ENCODE peak calls at places on chromosomes 4 and X, in four cellular contexts. One of them, this sample, is unnamed.

GRCh38 chrX:33211356-33212254 is at the start of gene DMD:
- DNase-seq in activated CD8-positive, alpha-beta T cell treated with anti-CD3 and anti-CD28 coated beads for 36 hours: no peak
- DNase-seq in brain microvascular endothelial cell: peak; percentile 89
- DNase-seq in CD4-positive, alpha-beta T cell: no peak
- DNase-seq in this sample: peak; percentile 46

GRCh38 chrX:129686422-129686948 is 31.7 kb upstream of the APLN start:
- DNase-seq in activated CD8-positive, alpha-beta T cell treated with anti-CD3 and anti-CD28 coated beads for 36 hours: no peak
- DNase-seq in brain microvascular endothelial cell: no peak
- DNase-seq in CD4-positive, alpha-beta T cell: no peak
- DNase-seq in this sample: peak; percentile 51

GRCh38 chrX:39065051-39065871 is 264.0 kb downstream of the MID1IP1 start:
- DNase-seq in activated CD8-positive, alpha-beta T cell treated with anti-CD3 and anti-CD28 coated beads for 36 hours: no peak
- DNase-seq in brain microvascular endothelial cell: no peak
- DNase-seq in CD4-positive, alpha-beta T cell: no peak
- DNase-seq in this sample: no peak

GRCh38 chr4:181157647-181158046 is 1085.6 kb upstream of the TENM3 start:
- DNase-seq in activated CD8-positive, alpha-beta T cell treated with anti-CD3 and anti-CD28 coated beads for 36 hours: no peak
- DNase-seq in brain microvascular endothelial cell: no peak
- DNase-seq in CD4-positive, alpha-beta T cell: no peak
- DNase-seq in this sample: no peak

GRCh38 chrX:72554448-72555140 is 18.0 kb downstream of the HDAC8 start:
- DNase-seq in activated CD8-positive, alpha-beta T cell treated with anti-CD3 and anti-CD28 coated beads for 36 hours: peak; percentile 2
- DNase-seq in brain microvascular endothelial cell: peak; percentile 29
- DNase-seq in CD4-positive, alpha-beta T cell: no peak
- DNase-seq in this sample: peak; percentile 13

GRCh38 chrX:10022580-10023245 is 55.6 kb downstream of the CLDN34 start:
- DNase-seq in activated CD8-positive, alpha-beta T cell treated with anti-CD3 and anti-CD28 coated beads for 36 hours: no peak
- DNase-seq in brain microvascular endothelial cell: peak; percentile 88
- DNase-seq in CD4-positive, alpha-beta T cell: no peak
- DNase-seq in this sample: peak; percentile 84

GRCh38 chrX:18119856-18120255 is 100.8 kb downstream of the BEND2 start:
- DNase-seq in activated CD8-positive, alpha-beta T cell treated with anti-CD3 and anti-CD28 coated beads for 36 hours: peak; percentile 3
- DNase-seq in brain microvascular endothelial cell: no peak
- DNase-seq in CD4-positive, alpha-beta T cell: no peak
- DNase-seq in this sample: no peak

GRCh38 chrX:53089224-53089842 is 4.6 kb upstream of the KANTR start:
- DNase-seq in activated CD8-positive, alpha-beta T cell treated with anti-CD3 and anti-CD28 coated beads for 36 hours: peak; percentile 50
- DNase-seq in brain microvascular endothelial cell: peak; percentile 44
- DNase-seq in CD4-positive, alpha-beta T cell: peak; percentile 37
- DNase-seq in this sample: peak; percentile 67

GRCh38 chrX:109672239-109672638 is 47.3 kb upstream of the KCNE5 start:
- DNase-seq in activated CD8-positive, alpha-beta T cell treated with anti-CD3 and anti-CD28 coated beads for 36 hours: no peak
- DNase-seq in brain microvascular endothelial cell: no peak
- DNase-seq in CD4-positive, alpha-beta T cell: no peak
- DNase-seq in this sample: no peak

GRCh38 chrX:70960728-70961127 is 29.8 kb upstream of the SLC7A3 start:
- DNase-seq in activated CD8-positive, alpha-beta T cell treated with anti-CD3 and anti-CD28 coated beads for 36 hours: no peak
- DNase-seq in brain microvascular endothelial cell: no peak
- DNase-seq in CD4-positive, alpha-beta T cell: no peak
- DNase-seq in this sample: peak; percentile 12

GRCh38 chrX:39848243-39848642 is 249.5 kb downstream of the BCOR start:
- DNase-seq in activated CD8-positive, alpha-beta T cell treated with anti-CD3 and anti-CD28 coated beads for 36 hours: no peak
- DNase-seq in brain microvascular endothelial cell: no peak
- DNase-seq in CD4-positive, alpha-beta T cell: no peak
- DNase-seq in this sample: peak; percentile 62

GRCh38 chrX:120111611-120112010 is 4.1 kb downstream of the RHOXF1 start:
- DNase-seq in activated CD8-positive, alpha-beta T cell treated with anti-CD3 and anti-CD28 coated beads for 36 hours: no peak
- DNase-seq in brain microvascular endothelial cell: no peak
- DNase-seq in CD4-positive, alpha-beta T cell: no peak
- DNase-seq in this sample: peak; percentile 6

GRCh38 chr4:53816561-53816960 is 225.3 kb upstream of the LNX1 start:
- DNase-seq in activated CD8-positive, alpha-beta T cell treated with anti-CD3 and anti-CD28 coated beads for 36 hours: no peak
- DNase-seq in brain microvascular endothelial cell: no peak
- DNase-seq in CD4-positive, alpha-beta T cell: no peak
- DNase-seq in this sample: peak; percentile 64

GRCh38 chr4:12729384-12729783 is 754.8 kb downstream of the RAB28 start:
- DNase-seq in activated CD8-positive, alpha-beta T cell treated with anti-CD3 and anti-CD28 coated beads for 36 hours: no peak
- DNase-seq in brain microvascular endothelial cell: no peak
- DNase-seq in CD4-positive, alpha-beta T cell: no peak
- DNase-seq in this sample: peak; percentile 24

GRCh38 chrX:69282893-69283690 is 117.8 kb upstream of the PJA1 start:
- DNase-seq in activated CD8-positive, alpha-beta T cell treated with anti-CD3 and anti-CD28 coated beads for 36 hours: no peak
- DNase-seq in brain microvascular endothelial cell: no peak
- DNase-seq in CD4-positive, alpha-beta T cell: no peak
- DNase-seq in this sample: no peak

GRCh38 chr4:113186960-113187757 is 137.7 kb downstream of the ANK2 start:
- DNase-seq in activated CD8-positive, alpha-beta T cell treated with anti-CD3 and anti-CD28 coated beads for 36 hours: no peak
- DNase-seq in brain microvascular endothelial cell: no peak
- DNase-seq in CD4-positive, alpha-beta T cell: no peak
- DNase-seq in this sample: no peak

GRCh38 chr4:113179091-113179490 is 129.6 kb downstream of the ANK2 start:
- DNase-seq in activated CD8-positive, alpha-beta T cell treated with anti-CD3 and anti-CD28 coated beads for 36 hours: no peak
- DNase-seq in brain microvascular endothelial cell: no peak
- DNase-seq in CD4-positive, alpha-beta T cell: no peak
- DNase-seq in this sample: no peak

GRCh38 chr4:113179996-113180395 is 130.5 kb downstream of the ANK2 start:
- DNase-seq in activated CD8-positive, alpha-beta T cell treated with anti-CD3 and anti-CD28 coated beads for 36 hours: no peak
- DNase-seq in brain microvascular endothelial cell: peak; percentile 5
- DNase-seq in CD4-positive, alpha-beta T cell: no peak
- DNase-seq in this sample: peak; percentile 62

GRCh38 chr4:113183032-113183573 is 133.7 kb downstream of the ANK2 start:
- DNase-seq in activated CD8-positive, alpha-beta T cell treated with anti-CD3 and anti-CD28 coated beads for 36 hours: no peak
- DNase-seq in brain microvascular endothelial cell: no peak
- DNase-seq in CD4-positive, alpha-beta T cell: no peak
- DNase-seq in this sample: no peak

DNA sequence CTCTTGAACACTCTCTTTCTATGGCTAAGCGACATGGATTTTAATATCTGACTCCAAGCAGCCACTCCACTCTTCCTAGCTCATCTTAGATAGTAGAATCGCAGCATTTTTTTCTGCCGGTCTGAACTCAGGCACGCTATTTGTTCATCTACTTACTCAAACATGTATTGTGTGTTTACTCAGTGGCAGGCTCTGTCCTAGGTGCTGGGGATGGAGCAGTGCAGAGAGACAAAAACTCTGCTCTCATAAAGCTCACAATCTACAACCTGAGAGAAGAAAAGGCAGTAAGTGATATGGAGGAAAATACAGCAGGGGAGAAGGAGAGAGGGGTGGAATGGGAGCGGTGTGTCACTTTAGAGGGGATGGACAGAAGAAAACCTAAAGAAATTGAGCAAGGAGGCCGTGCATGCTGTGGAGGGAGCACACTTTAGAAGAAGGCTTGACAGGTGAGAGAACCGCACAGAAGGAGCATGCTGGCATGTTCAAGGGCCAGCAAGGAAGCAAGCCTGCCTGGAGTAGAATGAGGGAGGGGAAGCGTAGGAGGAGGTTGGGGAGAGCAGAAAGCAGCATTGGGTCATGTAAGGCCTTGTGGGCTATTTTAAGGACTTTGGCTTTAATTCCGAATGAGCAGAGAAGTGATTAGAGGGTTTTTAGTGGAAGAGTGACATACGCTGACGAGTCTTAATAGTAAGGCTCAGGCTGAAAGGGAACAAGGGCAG is 132.0 kb downstream of the ANK2 start:
- DNase-seq in activated CD8-positive, alpha-beta T cell treated with anti-CD3 and anti-CD28 coated beads for 36 hours: no peak
- DNase-seq in brain microvascular endothelial cell: no peak
- DNase-seq in CD4-positive, alpha-beta T cell: no peak
- DNase-seq in this sample: peak; percentile 7
- TF ChIP-seq CTCF in activated CD8-positive, alpha-beta T cell treated with anti-CD3 and anti-CD28 coated beads for 36 hours: no peak
- TF ChIP-seq CTCF in brain microvascular endothelial cell: no peak
- TF ChIP-seq CTCF in CD4-positive, alpha-beta T cell: no peak
- TF ChIP-seq CTCF in this sample: no peak

GRCh38 chr4:153684182-153685073 is at the start of gene TLR2:
- DNase-seq in activated CD8-positive, alpha-beta T cell treated with anti-CD3 and anti-CD28 coated beads for 36 hours: peak; percentile 74
- DNase-seq in brain microvascular endothelial cell: no peak
- DNase-seq in CD4-positive, alpha-beta T cell: peak; percentile 33
- DNase-seq in this sample: peak; percentile 9
- TF ChIP-seq CTCF in activated CD8-positive, alpha-beta T cell treated with anti-CD3 and anti-CD28 coated beads for 36 hours: no peak
- TF ChIP-seq CTCF in brain microvascular endothelial cell: no peak
- TF ChIP-seq CTCF in CD4-positive, alpha-beta T cell: peak; percentile 9
- TF ChIP-seq CTCF in this sample: no peak

DNA sequence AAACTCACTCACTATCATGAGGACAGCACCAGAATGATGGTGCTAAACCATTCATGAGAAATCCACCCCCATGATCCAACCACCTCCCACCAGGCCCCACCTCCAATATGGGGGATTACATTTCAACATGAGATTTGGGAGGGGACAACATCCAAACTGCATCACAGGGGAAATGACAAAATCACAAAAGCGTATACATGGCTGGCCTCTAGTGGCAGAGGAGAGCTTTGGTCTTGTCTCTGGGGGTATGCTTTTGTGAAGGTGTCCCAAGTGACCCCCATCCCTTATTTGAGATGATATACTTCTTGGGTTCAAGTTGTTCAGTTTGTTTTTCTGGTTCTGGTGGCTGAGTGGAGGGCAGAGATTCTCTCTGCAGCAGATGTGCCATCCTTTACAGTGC is 8.5 kb upstream of the SETD7 start:
- DNase-seq in activated CD8-positive, alpha-beta T cell treated with anti-CD3 and anti-CD28 coated beads for 36 hours: no peak
- DNase-seq in brain microvascular endothelial cell: no peak
- DNase-seq in CD4-positive, alpha-beta T cell: no peak
- DNase-seq in this sample: no peak
- TF ChIP-seq CTCF in activated CD8-positive, alpha-beta T cell treated with anti-CD3 and anti-CD28 coated beads for 36 hours: no peak
- TF ChIP-seq CTCF in brain microvascular endothelial cell: peak; percentile 38
- TF ChIP-seq CTCF in CD4-positive, alpha-beta T cell: peak; percentile 13
- TF ChIP-seq CTCF in this sample: peak; percentile 39

GRCh38 chrX:118631586-118631985 is 95.8 kb upstream of the IL13RA1 start:
- DNase-seq in activated CD8-positive, alpha-beta T cell treated with anti-CD3 and anti-CD28 coated beads for 36 hours: no peak
- DNase-seq in brain microvascular endothelial cell: no peak
- DNase-seq in CD4-positive, alpha-beta T cell: no peak
- DNase-seq in this sample: no peak

GRCh38 chrX:118632862-118633261 is 94.5 kb upstream of the IL13RA1 start:
- DNase-seq in activated CD8-positive, alpha-beta T cell treated with anti-CD3 and anti-CD28 coated beads for 36 hours: no peak
- DNase-seq in brain microvascular endothelial cell: no peak
- DNase-seq in CD4-positive, alpha-beta T cell: no peak
- DNase-seq in this sample: no peak

GRCh38 chrX:118630843-118631242 is 96.6 kb upstream of the IL13RA1 start:
- DNase-seq in activated CD8-positive, alpha-beta T cell treated with anti-CD3 and anti-CD28 coated beads for 36 hours: no peak
- DNase-seq in brain microvascular endothelial cell: no peak
- DNase-seq in CD4-positive, alpha-beta T cell: no peak
- DNase-seq in this sample: no peak

GRCh38 chrX:118626346-118626745 is 101.1 kb upstream of the IL13RA1 start:
- DNase-seq in activated CD8-positive, alpha-beta T cell treated with anti-CD3 and anti-CD28 coated beads for 36 hours: no peak
- DNase-seq in brain microvascular endothelial cell: no peak
- DNase-seq in CD4-positive, alpha-beta T cell: no peak
- DNase-seq in this sample: no peak

GRCh38 chrX:118627084-118627758 is 100.2 kb upstream of the IL13RA1 start:
- DNase-seq in activated CD8-positive, alpha-beta T cell treated with anti-CD3 and anti-CD28 coated beads for 36 hours: no peak
- DNase-seq in brain microvascular endothelial cell: no peak
- DNase-seq in CD4-positive, alpha-beta T cell: no peak
- DNase-seq in this sample: no peak
- TF ChIP-seq CTCF in activated CD8-positive, alpha-beta T cell treated with anti-CD3 and anti-CD28 coated beads for 36 hours: peak; percentile 14
- TF ChIP-seq CTCF in brain microvascular endothelial cell: peak; percentile 53
- TF ChIP-seq CTCF in CD4-positive, alpha-beta T cell: no peak
- TF ChIP-seq CTCF in this sample: peak; percentile 13

DNA sequence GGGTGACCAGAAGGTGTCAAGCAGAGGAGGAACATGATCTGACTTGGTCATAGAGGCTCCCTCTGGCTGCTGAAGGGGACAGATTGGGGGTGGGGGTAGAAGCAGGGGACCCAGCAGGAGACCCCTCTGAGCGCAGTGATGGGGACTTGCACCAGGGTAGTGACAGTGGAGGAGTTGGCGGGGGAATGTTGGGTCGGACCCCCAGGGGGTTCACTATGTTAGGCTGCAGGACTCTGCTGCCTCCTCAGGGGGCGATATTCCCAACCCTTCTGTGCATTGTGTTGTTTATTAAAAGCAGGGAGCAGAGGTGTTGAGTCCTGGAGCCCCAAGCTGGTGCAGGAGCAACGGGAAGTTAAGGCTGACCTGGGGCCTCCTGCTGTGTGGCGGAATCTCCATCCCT is 8.8 kb downstream of the WDR13 start:
- DNase-seq in activated CD8-positive, alpha-beta T cell treated with anti-CD3 and anti-CD28 coated beads for 36 hours: no peak
- DNase-seq in brain microvascular endothelial cell: no peak
- DNase-seq in CD4-positive, alpha-beta T cell: no peak
- DNase-seq in this sample: no peak
- TF ChIP-seq CTCF in activated CD8-positive, alpha-beta T cell treated with anti-CD3 and anti-CD28 coated beads for 36 hours: no peak
- TF ChIP-seq CTCF in brain microvascular endothelial cell: peak; percentile 36
- TF ChIP-seq CTCF in CD4-positive, alpha-beta T cell: no peak
- TF ChIP-seq CTCF in this sample: peak; percentile 7

GRCh38 chr4:71630783-71631182 is 153.1 kb downstream of the GC start:
- DNase-seq in activated CD8-positive, alpha-beta T cell treated with anti-CD3 and anti-CD28 coated beads for 36 hours: no peak
- DNase-seq in brain microvascular endothelial cell: no peak
- DNase-seq in CD4-positive, alpha-beta T cell: no peak
- DNase-seq in this sample: no peak
- TF ChIP-seq CTCF in activated CD8-positive, alpha-beta T cell treated with anti-CD3 and anti-CD28 coated beads for 36 hours: no peak
- TF ChIP-seq CTCF in brain microvascular endothelial cell: no peak
- TF ChIP-seq CTCF in CD4-positive, alpha-beta T cell: no peak
- TF ChIP-seq CTCF in this sample: no peak

GRCh38 chr4:170580651-170581050 is 490.9 kb upstream of the AADAT start:
- DNase-seq in activated CD8-positive, alpha-beta T cell treated with anti-CD3 and anti-CD28 coated beads for 36 hours: no peak
- DNase-seq in brain microvascular endothelial cell: no peak
- DNase-seq in CD4-positive, alpha-beta T cell: no peak
- DNase-seq in this sample: no peak

GRCh38 chr4:170581969-170582368 is 492.2 kb upstream of the AADAT start:
- DNase-seq in activated CD8-positive, alpha-beta T cell treated with anti-CD3 and anti-CD28 coated beads for 36 hours: no peak
- DNase-seq in brain microvascular endothelial cell: no peak
- DNase-seq in CD4-positive, alpha-beta T cell: no peak
- DNase-seq in this sample: no peak

GRCh38 chr4:170581322-170581721 is 491.6 kb upstream of the AADAT start:
- DNase-seq in activated CD8-positive, alpha-beta T cell treated with anti-CD3 and anti-CD28 coated beads for 36 hours: no peak
- DNase-seq in brain microvascular endothelial cell: no peak
- DNase-seq in CD4-positive, alpha-beta T cell: no peak
- DNase-seq in this sample: no peak
- TF ChIP-seq CTCF in activated CD8-positive, alpha-beta T cell treated with anti-CD3 and anti-CD28 coated beads for 36 hours: no peak
- TF ChIP-seq CTCF in brain microvascular endothelial cell: no peak
- TF ChIP-seq CTCF in CD4-positive, alpha-beta T cell: no peak
- TF ChIP-seq CTCF in this sample: no peak

DNA sequence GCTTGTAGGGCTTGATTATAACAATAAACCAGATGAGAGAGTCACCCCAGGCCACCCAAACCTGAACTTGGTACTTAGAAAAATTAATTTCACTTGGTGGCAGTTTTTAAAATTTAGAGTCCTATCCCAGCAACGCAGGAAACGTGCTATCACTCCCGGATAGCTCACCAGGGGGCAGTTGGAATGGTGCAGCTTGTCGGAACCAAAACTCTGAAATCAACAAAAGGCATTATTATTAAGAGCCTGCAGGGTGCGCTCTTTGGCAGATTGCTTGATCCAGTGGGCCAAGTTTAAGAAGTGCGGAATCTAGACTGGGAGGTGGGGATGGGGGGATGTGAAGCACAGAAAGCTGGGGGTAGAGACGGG is 2.4 kb downstream of the FRAS1 start:
- DNase-seq in activated CD8-positive, alpha-beta T cell treated with anti-CD3 and anti-CD28 coated beads for 36 hours: peak; percentile 31
- DNase-seq in brain microvascular endothelial cell: peak; percentile 60
- DNase-seq in CD4-positive, alpha-beta T cell: no peak
- DNase-seq in this sample: peak; percentile 41
- TF ChIP-seq CTCF in activated CD8-positive, alpha-beta T cell treated with anti-CD3 and anti-CD28 coated beads for 36 hours: peak; percentile 62
- TF ChIP-seq CTCF in brain microvascular endothelial cell: peak; percentile 79
- TF ChIP-seq CTCF in CD4-positive, alpha-beta T cell: no peak
- TF ChIP-seq CTCF in this sample: peak; percentile 50

This sample was measured in fibroblast of villous mesenchyme.